ENCODE peak calls at places on chromosomes 11 and 22, in eight cellular contexts. R is GM23338, V is tibial artery, H is adrenal gland, X is heart right ventricle, N is H1, F is thoracic aorta, C is PC-3. Y is an unnamed sample.

GRCh38 chr11:108890482-108891092 is 225.7 kb downstream of the DDX10 start:
- DNase-seq in R (no peak), V (no peak), H (no peak), X (no peak), N (no peak), F (no peak), C (no peak), Y (no peak)

GRCh38 chr11:78193806-78194205 is 5.1 kb downstream of the USP35 start:
- DNase-seq in R (no peak), V (peak; percentile 62), H (peak; percentile 6), X (no peak), N (no peak), F (no peak), C (no peak), Y (no peak)

GRCh38 chr11:17287058-17287457 is 10.5 kb downstream of the NUCB2 start:
- DNase-seq in R (no peak), V (no peak), H (no peak), X (no peak), N (no peak), F (no peak), C (no peak), Y (no peak)

GRCh38 chr22:23533328-23533762 is 46.7 kb downstream of the IGLL1 start:
- DNase-seq in R (peak; percentile 91), V (peak; percentile 48), H (peak; percentile 37), X (no peak), N (peak; percentile 87), F (no peak), C (no peak), Y (no peak)

GRCh38 chr11:75811485-75811884 is 3.5 kb upstream of the UVRAG start:
- DNase-seq in R (no peak), V (no peak), H (no peak), X (no peak), N (no peak), F (no peak), C (no peak), Y (no peak)

GRCh38 chr22:28710889-28711285 is 30.7 kb downstream of the CHEK2 start:
- DNase-seq in R (no peak), V (no peak), H (no peak), X (no peak), N (no peak), F (no peak), C (no peak), Y (no peak)

GRCh38 chr11:66322732-66323427 is 6.0 kb upstream of the CD248 start:
- DNase-seq in R (no peak), V (peak; percentile 81), H (no peak), X (peak; percentile 74), N (no peak), F (no peak), C (no peak), Y (peak; percentile 81)

GRCh38 chr11:3840289-3840869 is 380 bp downstream of the RHOG start:
- DNase-seq in R (peak; percentile 51), V (peak; percentile 71), H (no peak), X (no peak), N (peak; percentile 81), F (peak; percentile 25), C (no peak), Y (no peak)

GRCh38 chr22:46504586-46504985 is 32.8 kb downstream of the CELSR1 start:
- DNase-seq in R (no peak), V (no peak), H (no peak), X (no peak), N (no peak), F (no peak), C (no peak), Y (no peak)

DNA sequence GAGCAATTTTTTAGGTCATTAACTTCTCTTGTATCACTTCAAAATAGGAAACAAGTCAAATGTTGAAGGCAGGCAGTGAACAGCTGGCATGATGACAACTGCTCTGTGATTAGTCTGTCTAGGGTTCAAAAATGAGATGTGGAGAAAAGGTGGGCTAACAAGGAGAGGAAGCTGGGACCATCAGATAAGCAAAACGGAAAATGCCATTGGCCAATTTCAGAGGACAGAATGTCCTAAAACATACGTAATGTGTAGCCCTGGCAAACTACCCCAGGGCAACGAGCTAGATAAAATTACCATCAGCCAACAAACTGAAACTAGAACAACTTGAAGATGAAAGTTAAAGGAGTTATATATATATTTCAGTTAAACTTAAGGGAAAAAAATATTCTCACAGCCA is 93.2 kb downstream of the RELT start:
- DNase-seq in R (no peak), V (peak; percentile 66), H (no peak), X (no peak), N (no peak), F (peak; percentile 2), C (no peak), Y (no peak)
- TF ChIP-seq CTCF in R (no peak), V (no peak), H (no peak), X (no peak), N (no peak), F (no peak), C (no peak), Y (no peak)

DNA sequence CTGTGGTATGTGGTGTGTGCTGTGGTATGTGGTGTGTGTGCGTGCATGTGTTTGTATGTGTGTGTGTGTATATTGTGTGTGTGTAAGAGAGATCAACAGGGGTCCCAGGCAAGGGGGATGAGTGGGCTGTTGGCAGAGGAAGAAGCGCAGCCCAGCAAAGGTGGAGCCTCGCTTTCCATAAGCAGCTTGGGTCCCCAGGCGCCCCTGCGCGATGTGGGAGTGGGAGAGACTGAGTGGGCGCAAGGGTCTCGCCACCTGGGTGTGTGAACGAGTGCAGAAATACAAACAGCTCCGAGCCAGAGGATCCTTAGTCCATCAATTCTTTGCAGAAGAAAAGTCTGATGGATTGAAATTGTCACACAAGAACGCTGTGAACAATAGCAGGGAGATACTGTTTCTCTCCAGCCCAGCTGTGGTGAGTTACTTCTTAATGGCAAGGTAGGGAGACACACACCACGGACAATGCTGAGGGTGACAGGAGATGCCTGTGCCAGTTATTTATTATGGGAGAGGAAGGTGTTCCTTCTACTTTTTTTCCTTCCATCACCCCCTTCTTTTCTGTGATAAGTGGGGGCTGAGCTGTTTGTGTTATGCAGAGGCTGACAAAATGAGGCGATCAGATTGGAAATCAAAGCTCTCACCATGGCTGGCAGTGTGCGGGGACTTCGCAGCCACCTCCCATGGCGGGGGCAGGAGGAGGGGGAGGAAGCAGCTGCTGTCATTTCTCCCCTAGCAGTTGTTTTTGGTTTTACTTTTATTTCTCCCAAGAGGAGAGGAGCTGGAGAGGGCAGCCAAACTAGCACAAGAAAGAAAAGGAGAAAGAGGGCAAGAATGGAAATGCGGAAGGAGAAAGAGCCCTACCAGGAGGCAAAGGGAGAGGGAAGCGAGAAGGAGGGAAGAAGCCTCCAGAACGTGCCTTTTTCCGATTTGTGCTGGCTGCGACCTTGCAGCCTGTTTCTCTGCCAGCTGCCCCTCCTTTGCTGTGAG is 755.7 kb downstream of the NTM start:
- DNase-seq in R (peak; percentile 87), V (no peak), H (peak; percentile 24), X (no peak), N (peak; percentile 58), F (no peak), C (peak; percentile 11), Y (peak; percentile 72)
- H3K4me3 ChIP-seq in R (peak overlapping the region; percentile 46), V (peak overlapping the region; percentile 45), H (peak overlapping the region; percentile 24), X (peak overlapping the region; percentile 47), N (peak overlapping the region; percentile 50), F (peak overlapping the region; percentile 54), C (peak overlapping the region; percentile 21), Y (peak overlapping the region; percentile 46)

GRCh38 chr22:45418056-45418769 is 4.7 kb downstream of the RIBC2 start:
- DNase-seq in R (no peak), V (no peak), H (no peak), X (no peak), N (peak; percentile 39), F (no peak), C (no peak), Y (no peak)

GRCh38 chr22:45407793-45408192 is 5.6 kb downstream of the SMC1B start:
- DNase-seq in R (no peak), V (no peak), H (no peak), X (no peak), N (no peak), F (no peak), C (no peak), Y (no peak)

GRCh38 chr22:45413368-45414211 is at the start of the genes RIBC2 and SMC1B:
- DNase-seq in R (peak; percentile 98), V (peak; percentile 76), H (peak; percentile 62), X (peak; percentile 74), N (peak; percentile 92), F (no peak), C (peak; percentile 81), Y (peak; percentile 84)

GRCh38 chr22:45418770-45419138 is 5.3 kb downstream of the RIBC2 start:
- DNase-seq in R (no peak), V (no peak), H (no peak), X (no peak), N (no peak), F (no peak), C (no peak), Y (no peak)

GRCh38 chr22:45413013-45413367 is 409 bp downstream of the SMC1B start:
- DNase-seq in R (no peak), V (no peak), H (no peak), X (no peak), N (no peak), F (no peak), C (no peak), Y (no peak)
- H3K27ac ChIP-seq in R (no peak overlapping the region), V (no peak overlapping the region), H (no peak overlapping the region), X (no peak overlapping the region), N (no peak overlapping the region), F (no peak overlapping the region), C (no peak overlapping the region), Y (no peak overlapping the region)

GRCh38 chr11:46669606-46670243 is 30.7 kb downstream of the ARHGAP1 start:
- DNase-seq in R (peak; percentile 50), V (peak; percentile 32), H (no peak), X (no peak), N (no peak), F (no peak), C (peak; percentile 7), Y (no peak)
- TF ChIP-seq CTCF in R (peak; percentile 68), V (peak; percentile 7), H (peak; percentile 31), X (peak; percentile 39), N (peak; percentile 48), F (no peak), C (peak; percentile 52), Y (peak; percentile 43)

Y was measured in psoas muscle.